ENCODE peak calls at places on chromosomes 6 and 20, in seven cellular contexts. O is activated T-cell treated with anti-CD3 and anti-CD28 coated beads, Interleukin-2, amount 50 U/mL, for 4 hours; M is activated T-helper 1 cell treated with Interleukin-2 at 50 U/mL for 16 hours; N is SW 1271; Z is heart right ventricle; V is cerebellum; I is stomach. X is an unnamed sample.

GRCh38 chr6:52227495-52227894 is 16.8 kb downstream of the IL17F start:
- DNase-seq in V (no peak), O (no peak), N (no peak), I (no peak), M (no peak), Z (no peak), X (no peak)

GRCh38 chr6:12545837-12546658 is 170.5 kb upstream of the PHACTR1 start:
- DNase-seq in V (no peak), Z (no peak), N (peak; percentile 73), I (no peak), M (no peak), O (no peak), X (no peak)

GRCh38 chr20:58322083-58322482 is 12.6 kb downstream of the RAB22A start:
- DNase-seq in M (no peak), I (no peak), O (no peak), Z (no peak), N (no peak), V (no peak), X (no peak)

GRCh38 chr6:126603410-126603809 is 263.5 kb downstream of the CENPW start:
- DNase-seq in M (no peak), N (no peak), Z (no peak), I (no peak), V (no peak), O (no peak), X (no peak)

GRCh38 chr6:52595000-52595795 is 18.3 kb upstream of the TRAM2 start:
- DNase-seq in V (no peak), I (no peak), Z (peak; percentile 33), O (no peak), N (peak; percentile 34), M (no peak), X (no peak)

GRCh38 chr6:131954775-131955107 is 3.6 kb upstream of the CCN2 start:
- DNase-seq in I (peak; percentile 81), Z (no peak), O (no peak), N (peak; percentile 76), V (no peak), M (no peak), X (no peak)

GRCh38 chr6:44177691-44178423 is 19.2 kb downstream of the CAPN11 start:
- DNase-seq in O (no peak), N (no peak), Z (peak; percentile 72), M (no peak), V (no peak), I (no peak), X (no peak)

GRCh38 chr6:3732345-3733141 is 19.0 kb downstream of the PXDC1 start:
- DNase-seq in Z (peak; percentile 72), I (peak; percentile 79), N (peak; percentile 79), V (peak; percentile 78), O (peak; percentile 60), M (peak; percentile 41), X (peak; percentile 34)

GRCh38 chr20:38298768-38299288 is 5.1 kb upstream of the BPI start:
- DNase-seq in M (no peak), O (no peak), V (no peak), N (no peak), Z (peak; percentile 75), I (peak; percentile 48), X (no peak)

GRCh38 chr6:7414811-7415210 is 25.2 kb downstream of the RIOK1 start:
- DNase-seq in M (no peak), V (no peak), Z (no peak), N (no peak), I (no peak), O (no peak), X (no peak)

GRCh38 chr6:113412589-113413367 is 444.4 kb upstream of the MARCKS start:
- DNase-seq in I (no peak), M (no peak), O (no peak), V (no peak), N (no peak), Z (no peak), X (no peak)

GRCh38 chr6:3848925-3849605 is at the start of gene FAM50B:
- DNase-seq in O (peak; percentile 88), Z (peak; percentile 96), V (peak; percentile 88), M (peak; percentile 90), I (peak; percentile 94), N (peak; percentile 66), X (peak; percentile 89)

GRCh38 chr6:163291622-163292021 is 122.9 kb upstream of the QKI start:
- DNase-seq in O (no peak), I (no peak), M (no peak), Z (no peak), N (no peak), V (no peak), X (no peak)

GRCh38 chr6:158910484-158911075 is 89.4 kb downstream of the RSPH3 start:
- DNase-seq in N (no peak), I (peak; percentile 57), V (no peak), O (no peak), Z (no peak), M (no peak), X (no peak)

GRCh38 chr6:79170915-79171314 is 63.6 kb downstream of the HMGN3 start:
- DNase-seq in Z (no peak), O (no peak), N (no peak), M (no peak), V (no peak), I (no peak), X (no peak)

GRCh38 chr6:138240476-138241245 is 22.4 kb upstream of the PBOV1 start:
- DNase-seq in I (no peak), M (no peak), O (no peak), N (no peak), V (peak; percentile 79), Z (no peak), X (no peak)

GRCh38 chr6:119881416-119881815 is 531.9 kb upstream of the MAN1A1 start:
- DNase-seq in M (no peak), N (no peak), Z (no peak), V (peak; percentile 37), I (no peak), O (no peak), X (no peak)

GRCh38 chr20:58634121-58634817 is 16.8 kb upstream of the STX16 start:
- DNase-seq in O (peak; percentile 43), N (no peak), I (no peak), Z (no peak), V (no peak), M (no peak), X (no peak)

GRCh38 chr20:61845276-61845675 is 220.4 kb downstream of the TAF4 start:
- DNase-seq in I (no peak), Z (no peak), O (no peak), V (no peak), N (no peak), M (no peak), X (no peak)

GRCh38 chr6:13241364-13241763 is 87.0 kb downstream of the TBC1D7 start:
- DNase-seq in M (no peak), Z (no peak), I (no peak), V (no peak), O (no peak), N (no peak), X (no peak)

GRCh38 chr6:134373282-134373922 is 55.5 kb upstream of the SGK1 start:
- DNase-seq in V (no peak), O (no peak), N (no peak), I (no peak), M (no peak), Z (no peak), X (no peak)

GRCh38 chr6:36716476-36717093 is 19.0 kb downstream of the RAB44 start:
- DNase-seq in I (no peak), Z (no peak), N (no peak), O (no peak), M (no peak), V (no peak), X (no peak)

GRCh38 chr6:162706236-162706635 is 21.3 kb downstream of the PRKN start:
- DNase-seq in Z (peak; percentile 78), N (no peak), I (peak; percentile 61), O (no peak), V (peak; percentile 60), M (no peak), X (no peak)

GRCh38 chr6:139903411-139904157 is 529.1 kb upstream of the CITED2 start:
- DNase-seq in Z (no peak), N (no peak), O (no peak), I (no peak), V (no peak), M (no peak), X (no peak)

GRCh38 chr6:76000629-76001028 is 71.8 kb downstream of the IMPG1 start:
- DNase-seq in M (no peak), N (no peak), Z (no peak), O (no peak), I (no peak), V (no peak), X (no peak)

GRCh38 chr6:160348209-160348551 is at the start of gene SLC22A3:
- DNase-seq in O (no peak), Z (peak; percentile 45), M (no peak), V (peak; percentile 5), N (no peak), I (peak; percentile 57), X (no peak)

X was measured in activated gamma-delta T cell treated with anti-CD3 and anti-CD28 coated beads, Interleukin-2, amount 50 U/mL, for 16 hours.